ENCODE peak calls at places on chromosomes 12 and 14, in four cellular contexts. L is CD8-positive, alpha-beta memory T cell; K is cardiac muscle cell; O is neuronal stem cell. P is an unnamed sample. For H3K27me3 and H3K4me1, the result is how much of the 10 kb centered on the place peaks cover.

GRCh38 chr14:95289323-95290010 is 30.2 kb downstream of the CLMN start:
- DNase-seq in L (no peak), K (no peak), O (no peak), P (no peak)

GRCh38 chr14:99516156-99517045 is 35.2 kb downstream of the CCNK start:
- DNase-seq in L (no peak), K (no peak), O (no peak), P (no peak)

GRCh38 chr12:123890536-123890902 is 82.1 kb downstream of the CCDC92 start:
- DNase-seq in L (no peak), K (no peak), O (no peak), P (no peak)

GRCh38 chr14:101365329-101366158 is 195.8 kb upstream of the DIO3 start:
- DNase-seq in L (no peak), K (no peak), O (peak), P (no peak)

GRCh38 chr12:124289634-124290600 is 5.0 kb upstream of the RFLNA start:
- DNase-seq in L (no peak), K (no peak), O (no peak), P (no peak)

GRCh38 chr12:46477541-46477940 is 105.0 kb upstream of the SLC38A2 start:
- DNase-seq in L (no peak), K (no peak), O (no peak), P (no peak)

GRCh38 chr12:114311966-114312365 is 94.0 kb downstream of the TBX5 start:
- DNase-seq in L (no peak), K (no peak), O (no peak), P (no peak)

GRCh38 chr12:18932715-18933114 is 194.8 kb downstream of the CAPZA3 start:
- DNase-seq in L (no peak), K (peak), O (no peak), P (no peak)

GRCh38 chr14:69501362-69501964 is 16.9 kb downstream of the PLEKHD1 start:
- DNase-seq in L (no peak), K (peak), O (no peak), P (peak)

GRCh38 chr12:3944620-3945019 is 71.4 kb upstream of the PARP11 start:
- DNase-seq in L (no peak), K (no peak), O (no peak), P (no peak)

GRCh38 chr14:81256289-81256960 is 35.7 kb upstream of the GTF2A1 start:
- DNase-seq in L (no peak), K (no peak), O (no peak), P (no peak)

GRCh38 chr14:81765654-81766275 is 232.1 kb upstream of the SEL1L start:
- DNase-seq in L (no peak), K (no peak), O (no peak), P (no peak)

GRCh38 chr14:85566603-85567002 is 36.7 kb downstream of the FLRT2 start:
- DNase-seq in L (no peak), K (peak), O (no peak), P (no peak)

GRCh38 chr12:41151789-41152188 is 36.3 kb upstream of the PDZRN4 start:
- DNase-seq in L (no peak), K (no peak), O (no peak), P (no peak)

GRCh38 chr12:8078400-8078799 is 3.7 kb upstream of the NECAP1 start:
- DNase-seq in L (peak), K (peak), O (peak), P (peak)

GRCh38 chr12:68327896-68328295 is 4.3 kb downstream of the MDM1 start:
- DNase-seq in L (no peak), K (no peak), O (no peak), P (no peak)

GRCh38 chr12:45350861-45351260 is 135.0 kb downstream of the ANO6 start:
- DNase-seq in L (no peak), K (no peak), O (no peak), P (peak)

DNA sequence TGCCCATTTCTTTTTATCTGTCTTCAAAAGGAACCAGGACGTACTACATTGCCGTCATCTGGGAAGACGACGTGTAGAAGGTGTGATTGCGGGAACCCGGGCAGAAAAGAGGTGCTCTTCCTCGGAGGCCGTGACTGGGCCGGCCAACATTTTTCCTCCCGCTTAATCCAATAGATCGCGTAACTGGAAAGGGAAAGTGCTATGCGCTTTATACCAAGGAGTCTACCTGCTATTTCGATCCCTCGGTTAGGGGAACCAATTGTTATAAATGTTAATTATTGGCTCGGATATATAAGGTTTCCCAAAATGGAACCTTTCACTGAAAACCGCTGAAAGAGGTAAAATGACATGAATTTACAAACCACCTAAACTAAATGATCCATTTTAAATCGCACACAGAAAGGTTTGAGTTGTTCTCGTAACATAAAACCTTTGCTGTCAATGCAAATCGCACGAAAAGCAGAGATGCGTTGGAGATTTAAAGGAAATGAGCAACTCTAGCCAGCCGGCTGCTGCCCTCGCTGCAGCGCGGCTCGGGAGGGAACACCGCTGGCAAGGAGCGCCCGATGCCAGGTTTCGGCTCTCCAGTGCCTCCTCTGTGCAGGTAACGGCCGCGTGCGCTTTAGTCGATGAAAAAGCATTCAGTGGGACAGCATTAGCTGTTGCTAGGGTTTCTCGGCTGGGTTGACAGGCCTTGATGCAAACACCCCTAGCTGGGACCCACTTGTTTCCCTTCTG is 2.8 kb upstream of the SIX1 start:
- DNase-seq in L (no peak), K (no peak), O (peak), P (no peak)
- H3K27me3 ChIP-seq in L (half or more), K (half or more), O (half or more), P (under half)

GRCh38 chr12:88108021-88108420 is 33.9 kb downstream of the CEP290 start:
- DNase-seq in L (no peak), K (peak), O (no peak), P (no peak)
- H3K4me1 ChIP-seq in L (under half), K (under half), O (under half), P (under half)

DNA sequence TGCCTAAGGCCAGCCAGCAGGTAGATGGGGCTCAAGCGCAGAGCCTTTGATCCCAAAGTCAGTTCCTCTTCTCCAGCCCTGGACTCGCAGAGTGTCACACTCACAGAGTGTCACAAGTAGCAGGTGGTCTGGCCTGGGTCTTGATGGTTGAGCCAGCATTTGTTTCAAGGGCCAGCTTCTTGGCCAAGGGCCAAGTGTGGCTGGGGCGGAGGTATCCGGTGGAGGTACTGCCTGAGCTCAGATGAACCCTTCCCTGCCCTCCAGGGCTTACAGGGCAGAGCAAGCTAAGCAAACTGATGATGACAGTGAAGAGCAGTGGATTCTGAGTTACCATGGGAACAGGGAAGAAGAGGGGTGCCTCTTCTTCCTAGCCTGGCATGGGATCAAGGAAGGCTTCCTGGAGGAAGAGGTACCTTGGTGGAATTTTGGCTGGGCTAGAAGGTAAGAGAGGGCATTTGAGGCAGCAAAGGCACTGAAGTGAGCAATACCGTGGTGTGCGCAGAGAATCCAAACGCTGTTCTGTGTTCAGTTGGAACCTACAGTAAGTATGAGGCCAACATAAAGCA is 35.7 kb downstream of the MVK start:
- DNase-seq in L (no peak), K (no peak), O (no peak), P (no peak)
- H3K27me3 ChIP-seq in L (under half), K (under half), O (under half), P (under half)

GRCh38 chr14:61565181-61565580 is 130.1 kb upstream of the HIF1A start:
- DNase-seq in L (no peak), K (no peak), O (no peak), P (no peak)

GRCh38 chr14:61568572-61569011 is 126.7 kb upstream of the HIF1A start:
- DNase-seq in L (peak), K (no peak), O (no peak), P (no peak)

GRCh38 chr14:61567838-61568571 is 127.3 kb upstream of the HIF1A start:
- DNase-seq in L (no peak), K (no peak), O (peak), P (no peak)

GRCh38 chr14:61565836-61566536 is 129.3 kb upstream of the HIF1A start:
- DNase-seq in L (no peak), K (peak), O (no peak), P (no peak)

DNA sequence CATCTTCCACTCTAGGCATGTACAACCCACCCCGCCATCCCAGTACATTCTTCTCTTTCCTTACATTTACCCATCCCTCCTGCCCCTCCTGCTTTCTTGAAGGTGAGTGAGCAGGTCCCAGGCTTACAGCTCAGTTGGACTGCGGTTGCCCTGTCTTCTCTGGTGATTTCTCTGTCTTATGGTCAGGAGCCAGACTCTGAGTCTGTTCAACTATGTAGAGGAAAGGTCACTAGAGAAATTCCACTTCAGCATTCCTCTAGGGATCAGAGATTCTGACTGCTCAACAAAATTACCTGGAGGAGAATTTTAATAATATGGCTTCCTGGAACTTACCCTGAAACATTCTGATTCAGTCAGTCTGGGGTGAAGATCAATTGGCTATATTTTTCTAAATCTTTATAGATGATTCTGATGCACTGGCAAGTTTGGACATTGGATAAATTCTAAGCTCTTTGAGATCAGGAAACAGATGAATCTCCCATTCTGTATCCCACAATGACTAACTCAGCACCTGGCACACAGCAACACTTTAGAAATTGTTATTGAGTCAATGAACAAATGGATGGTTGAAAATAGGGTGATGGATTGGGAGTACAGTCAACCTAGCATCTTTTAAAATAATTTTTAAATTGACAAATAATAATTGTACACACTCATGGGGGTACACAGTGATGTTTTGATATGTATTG is 128.6 kb upstream of the HIF1A start:
- DNase-seq in L (no peak), K (peak), O (no peak), P (no peak)
- H3K4me1 ChIP-seq in L (under half), K (under half), O (under half), P (under half)

GRCh38 chr14:90521121-90521929 is 124.5 kb downstream of the CALM1 start:
- DNase-seq in L (no peak), K (peak), O (no peak), P (peak)
- H3K27me3 ChIP-seq in L (under half), K (under half), O (under half), P (under half)

P was measured in A673.